ENCODE peak calls at places on chromosomes 11 and 22, in eight cellular contexts. One of them, this sample, is unnamed.

GRCh38 chr22:50045211-50046018 is 12.7 kb downstream of the TTLL8 start:
- DNase-seq in substantia nigra: no peak
- DNase-seq in stimulated activated CD8-positive, alpha-beta memory T cell treated with anti-CD3 and anti-CD28 coated beads, Interleukin-15, amount 100 ng/mL, for 4 hours: no peak
- DNase-seq in OCI-M1: no peak
- DNase-seq in nucleus accumbens: no peak
- DNase-seq in tibial artery: no peak
- DNase-seq in T-helper 9 cell: no peak
- DNase-seq in activated CD8-positive, alpha-beta memory T cell treated with anti-CD3 and anti-CD28 coated beads for 24 hours: no peak
- DNase-seq in this sample: no peak

GRCh38 chr22:26852176-26852575 is 194.8 kb downstream of the MIAT start:
- DNase-seq in substantia nigra: no peak
- DNase-seq in stimulated activated CD8-positive, alpha-beta memory T cell treated with anti-CD3 and anti-CD28 coated beads, Interleukin-15, amount 100 ng/mL, for 4 hours: no peak
- DNase-seq in OCI-M1: peak; percentile 63
- DNase-seq in nucleus accumbens: no peak
- DNase-seq in tibial artery: no peak
- DNase-seq in T-helper 9 cell: no peak
- DNase-seq in activated CD8-positive, alpha-beta memory T cell treated with anti-CD3 and anti-CD28 coated beads for 24 hours: no peak
- DNase-seq in this sample: no peak

GRCh38 chr11:74319139-74319538 is 7.7 kb upstream of the P4HA3 start:
- DNase-seq in substantia nigra: no peak
- DNase-seq in stimulated activated CD8-positive, alpha-beta memory T cell treated with anti-CD3 and anti-CD28 coated beads, Interleukin-15, amount 100 ng/mL, for 4 hours: no peak
- DNase-seq in OCI-M1: no peak
- DNase-seq in nucleus accumbens: no peak
- DNase-seq in tibial artery: no peak
- DNase-seq in T-helper 9 cell: no peak
- DNase-seq in activated CD8-positive, alpha-beta memory T cell treated with anti-CD3 and anti-CD28 coated beads for 24 hours: no peak
- DNase-seq in this sample: peak; percentile 52

GRCh38 chr22:48740731-48741405 is 1086.8 kb downstream of the BRD1 start:
- DNase-seq in substantia nigra: no peak
- DNase-seq in stimulated activated CD8-positive, alpha-beta memory T cell treated with anti-CD3 and anti-CD28 coated beads, Interleukin-15, amount 100 ng/mL, for 4 hours: no peak
- DNase-seq in OCI-M1: no peak
- DNase-seq in nucleus accumbens: no peak
- DNase-seq in tibial artery: peak; percentile 52
- DNase-seq in T-helper 9 cell: no peak
- DNase-seq in activated CD8-positive, alpha-beta memory T cell treated with anti-CD3 and anti-CD28 coated beads for 24 hours: no peak
- DNase-seq in this sample: no peak

GRCh38 chr11:61586792-61587430 is 6.0 kb upstream of the SYT7 start:
- DNase-seq in substantia nigra: no peak
- DNase-seq in stimulated activated CD8-positive, alpha-beta memory T cell treated with anti-CD3 and anti-CD28 coated beads, Interleukin-15, amount 100 ng/mL, for 4 hours: no peak
- DNase-seq in OCI-M1: peak; percentile 19
- DNase-seq in nucleus accumbens: no peak
- DNase-seq in tibial artery: no peak
- DNase-seq in T-helper 9 cell: no peak
- DNase-seq in activated CD8-positive, alpha-beta memory T cell treated with anti-CD3 and anti-CD28 coated beads for 24 hours: no peak
- DNase-seq in this sample: no peak

GRCh38 chr22:36435516-36436415 is 45.7 kb downstream of the TXN2 start:
- DNase-seq in substantia nigra: no peak
- DNase-seq in stimulated activated CD8-positive, alpha-beta memory T cell treated with anti-CD3 and anti-CD28 coated beads, Interleukin-15, amount 100 ng/mL, for 4 hours: peak; percentile 61
- DNase-seq in OCI-M1: no peak
- DNase-seq in nucleus accumbens: no peak
- DNase-seq in tibial artery: no peak
- DNase-seq in T-helper 9 cell: peak; percentile 67
- DNase-seq in activated CD8-positive, alpha-beta memory T cell treated with anti-CD3 and anti-CD28 coated beads for 24 hours: peak; percentile 83
- DNase-seq in this sample: no peak

GRCh38 chr11:76062733-76063132 is 143.6 kb downstream of the WNT11 start:
- DNase-seq in substantia nigra: no peak
- DNase-seq in stimulated activated CD8-positive, alpha-beta memory T cell treated with anti-CD3 and anti-CD28 coated beads, Interleukin-15, amount 100 ng/mL, for 4 hours: no peak
- DNase-seq in OCI-M1: no peak
- DNase-seq in nucleus accumbens: no peak
- DNase-seq in tibial artery: no peak
- DNase-seq in T-helper 9 cell: no peak
- DNase-seq in activated CD8-positive, alpha-beta memory T cell treated with anti-CD3 and anti-CD28 coated beads for 24 hours: no peak
- DNase-seq in this sample: no peak

GRCh38 chr11:93389737-93390136 is 59.2 kb downstream of the DEUP1 start:
- DNase-seq in substantia nigra: no peak
- DNase-seq in stimulated activated CD8-positive, alpha-beta memory T cell treated with anti-CD3 and anti-CD28 coated beads, Interleukin-15, amount 100 ng/mL, for 4 hours: no peak
- DNase-seq in OCI-M1: no peak
- DNase-seq in nucleus accumbens: no peak
- DNase-seq in tibial artery: no peak
- DNase-seq in T-helper 9 cell: no peak
- DNase-seq in activated CD8-positive, alpha-beta memory T cell treated with anti-CD3 and anti-CD28 coated beads for 24 hours: no peak
- DNase-seq in this sample: no peak

GRCh38 chr11:103862827-103863213 is 173.6 kb upstream of the DDI1 start:
- DNase-seq in substantia nigra: no peak
- DNase-seq in stimulated activated CD8-positive, alpha-beta memory T cell treated with anti-CD3 and anti-CD28 coated beads, Interleukin-15, amount 100 ng/mL, for 4 hours: no peak
- DNase-seq in OCI-M1: peak; percentile 9
- DNase-seq in nucleus accumbens: no peak
- DNase-seq in tibial artery: no peak
- DNase-seq in T-helper 9 cell: no peak
- DNase-seq in activated CD8-positive, alpha-beta memory T cell treated with anti-CD3 and anti-CD28 coated beads for 24 hours: no peak
- DNase-seq in this sample: no peak

GRCh38 chr11:32148824-32149223 is 58.0 kb downstream of the RCN1 start:
- DNase-seq in substantia nigra: no peak
- DNase-seq in stimulated activated CD8-positive, alpha-beta memory T cell treated with anti-CD3 and anti-CD28 coated beads, Interleukin-15, amount 100 ng/mL, for 4 hours: no peak
- DNase-seq in OCI-M1: peak; percentile 13
- DNase-seq in nucleus accumbens: no peak
- DNase-seq in tibial artery: no peak
- DNase-seq in T-helper 9 cell: no peak
- DNase-seq in activated CD8-positive, alpha-beta memory T cell treated with anti-CD3 and anti-CD28 coated beads for 24 hours: no peak
- DNase-seq in this sample: no peak

GRCh38 chr11:94753630-94754029 is 14.5 kb upstream of the AMOTL1 start:
- DNase-seq in substantia nigra: no peak
- DNase-seq in stimulated activated CD8-positive, alpha-beta memory T cell treated with anti-CD3 and anti-CD28 coated beads, Interleukin-15, amount 100 ng/mL, for 4 hours: no peak
- DNase-seq in OCI-M1: no peak
- DNase-seq in nucleus accumbens: no peak
- DNase-seq in tibial artery: no peak
- DNase-seq in T-helper 9 cell: no peak
- DNase-seq in activated CD8-positive, alpha-beta memory T cell treated with anti-CD3 and anti-CD28 coated beads for 24 hours: no peak
- DNase-seq in this sample: no peak

GRCh38 chr22:19373450-19373849 is 58.1 kb downstream of the HIRA start:
- DNase-seq in substantia nigra: no peak
- DNase-seq in stimulated activated CD8-positive, alpha-beta memory T cell treated with anti-CD3 and anti-CD28 coated beads, Interleukin-15, amount 100 ng/mL, for 4 hours: no peak
- DNase-seq in OCI-M1: no peak
- DNase-seq in nucleus accumbens: no peak
- DNase-seq in tibial artery: no peak
- DNase-seq in T-helper 9 cell: no peak
- DNase-seq in activated CD8-positive, alpha-beta memory T cell treated with anti-CD3 and anti-CD28 coated beads for 24 hours: no peak
- DNase-seq in this sample: no peak

GRCh38 chr11:113286509-113287497 is 27.6 kb upstream of the TTC12 start:
- DNase-seq in substantia nigra: no peak
- DNase-seq in stimulated activated CD8-positive, alpha-beta memory T cell treated with anti-CD3 and anti-CD28 coated beads, Interleukin-15, amount 100 ng/mL, for 4 hours: no peak
- DNase-seq in OCI-M1: no peak
- DNase-seq in nucleus accumbens: no peak
- DNase-seq in tibial artery: no peak
- DNase-seq in T-helper 9 cell: no peak
- DNase-seq in activated CD8-positive, alpha-beta memory T cell treated with anti-CD3 and anti-CD28 coated beads for 24 hours: no peak
- DNase-seq in this sample: no peak

GRCh38 chr22:35192121-35192918 is 65.0 kb upstream of the HMGXB4 start:
- DNase-seq in substantia nigra: no peak
- DNase-seq in stimulated activated CD8-positive, alpha-beta memory T cell treated with anti-CD3 and anti-CD28 coated beads, Interleukin-15, amount 100 ng/mL, for 4 hours: no peak
- DNase-seq in OCI-M1: no peak
- DNase-seq in nucleus accumbens: no peak
- DNase-seq in tibial artery: no peak
- DNase-seq in T-helper 9 cell: no peak
- DNase-seq in activated CD8-positive, alpha-beta memory T cell treated with anti-CD3 and anti-CD28 coated beads for 24 hours: no peak
- DNase-seq in this sample: no peak

GRCh38 chr22:25137577-25138525 is 61.8 kb upstream of the CRYBB3 start:
- DNase-seq in substantia nigra: no peak
- DNase-seq in stimulated activated CD8-positive, alpha-beta memory T cell treated with anti-CD3 and anti-CD28 coated beads, Interleukin-15, amount 100 ng/mL, for 4 hours: no peak
- DNase-seq in OCI-M1: peak; percentile 31
- DNase-seq in nucleus accumbens: no peak
- DNase-seq in tibial artery: no peak
- DNase-seq in T-helper 9 cell: no peak
- DNase-seq in activated CD8-positive, alpha-beta memory T cell treated with anti-CD3 and anti-CD28 coated beads for 24 hours: no peak
- DNase-seq in this sample: no peak

GRCh38 chr22:38943181-38943580 is 14.2 kb upstream of the APOBEC3A start:
- DNase-seq in substantia nigra: no peak
- DNase-seq in stimulated activated CD8-positive, alpha-beta memory T cell treated with anti-CD3 and anti-CD28 coated beads, Interleukin-15, amount 100 ng/mL, for 4 hours: no peak
- DNase-seq in OCI-M1: peak; percentile 24
- DNase-seq in nucleus accumbens: no peak
- DNase-seq in tibial artery: peak; percentile 61
- DNase-seq in T-helper 9 cell: no peak
- DNase-seq in activated CD8-positive, alpha-beta memory T cell treated with anti-CD3 and anti-CD28 coated beads for 24 hours: peak; percentile 59
- DNase-seq in this sample: no peak

GRCh38 chr11:59191899-59192298 is 20.0 kb downstream of the DTX4 start:
- DNase-seq in substantia nigra: no peak
- DNase-seq in stimulated activated CD8-positive, alpha-beta memory T cell treated with anti-CD3 and anti-CD28 coated beads, Interleukin-15, amount 100 ng/mL, for 4 hours: no peak
- DNase-seq in OCI-M1: no peak
- DNase-seq in nucleus accumbens: no peak
- DNase-seq in tibial artery: no peak
- DNase-seq in T-helper 9 cell: no peak
- DNase-seq in activated CD8-positive, alpha-beta memory T cell treated with anti-CD3 and anti-CD28 coated beads for 24 hours: no peak
- DNase-seq in this sample: no peak

GRCh38 chr22:49210606-49211005 is 617.1 kb downstream of the BRD1 start:
- DNase-seq in substantia nigra: no peak
- DNase-seq in stimulated activated CD8-positive, alpha-beta memory T cell treated with anti-CD3 and anti-CD28 coated beads, Interleukin-15, amount 100 ng/mL, for 4 hours: no peak
- DNase-seq in OCI-M1: no peak
- DNase-seq in nucleus accumbens: no peak
- DNase-seq in tibial artery: peak; percentile 40
- DNase-seq in T-helper 9 cell: no peak
- DNase-seq in activated CD8-positive, alpha-beta memory T cell treated with anti-CD3 and anti-CD28 coated beads for 24 hours: peak; percentile 28
- DNase-seq in this sample: no peak

GRCh38 chr22:48182036-48182435 is 1419.6 kb downstream of the TBC1D22A start:
- DNase-seq in substantia nigra: no peak
- DNase-seq in stimulated activated CD8-positive, alpha-beta memory T cell treated with anti-CD3 and anti-CD28 coated beads, Interleukin-15, amount 100 ng/mL, for 4 hours: no peak
- DNase-seq in OCI-M1: no peak
- DNase-seq in nucleus accumbens: no peak
- DNase-seq in tibial artery: no peak
- DNase-seq in T-helper 9 cell: no peak
- DNase-seq in activated CD8-positive, alpha-beta memory T cell treated with anti-CD3 and anti-CD28 coated beads for 24 hours: peak; percentile 32
- DNase-seq in this sample: no peak

GRCh38 chr11:14054708-14055107 is 92.2 kb downstream of the SPON1 start:
- DNase-seq in substantia nigra: no peak
- DNase-seq in stimulated activated CD8-positive, alpha-beta memory T cell treated with anti-CD3 and anti-CD28 coated beads, Interleukin-15, amount 100 ng/mL, for 4 hours: no peak
- DNase-seq in OCI-M1: no peak
- DNase-seq in nucleus accumbens: no peak
- DNase-seq in tibial artery: no peak
- DNase-seq in T-helper 9 cell: no peak
- DNase-seq in activated CD8-positive, alpha-beta memory T cell treated with anti-CD3 and anti-CD28 coated beads for 24 hours: no peak
- DNase-seq in this sample: no peak

GRCh38 chr11:116199182-116199581 is 573.6 kb downstream of the BUD13 start:
- DNase-seq in substantia nigra: no peak
- DNase-seq in stimulated activated CD8-positive, alpha-beta memory T cell treated with anti-CD3 and anti-CD28 coated beads, Interleukin-15, amount 100 ng/mL, for 4 hours: no peak
- DNase-seq in OCI-M1: no peak
- DNase-seq in nucleus accumbens: no peak
- DNase-seq in tibial artery: no peak
- DNase-seq in T-helper 9 cell: no peak
- DNase-seq in activated CD8-positive, alpha-beta memory T cell treated with anti-CD3 and anti-CD28 coated beads for 24 hours: no peak
- DNase-seq in this sample: no peak

GRCh38 chr11:130728185-130729160 is 187.8 kb downstream of the SNX19 start:
- DNase-seq in substantia nigra: no peak
- DNase-seq in stimulated activated CD8-positive, alpha-beta memory T cell treated with anti-CD3 and anti-CD28 coated beads, Interleukin-15, amount 100 ng/mL, for 4 hours: no peak
- DNase-seq in OCI-M1: no peak
- DNase-seq in nucleus accumbens: no peak
- DNase-seq in tibial artery: no peak
- DNase-seq in T-helper 9 cell: no peak
- DNase-seq in activated CD8-positive, alpha-beta memory T cell treated with anti-CD3 and anti-CD28 coated beads for 24 hours: no peak
- DNase-seq in this sample: no peak

GRCh38 chr11:78230161-78230877 is 41.6 kb downstream of the USP35 start:
- DNase-seq in substantia nigra: no peak
- DNase-seq in stimulated activated CD8-positive, alpha-beta memory T cell treated with anti-CD3 and anti-CD28 coated beads, Interleukin-15, amount 100 ng/mL, for 4 hours: no peak
- DNase-seq in OCI-M1: peak; percentile 96
- DNase-seq in nucleus accumbens: no peak
- DNase-seq in tibial artery: no peak
- DNase-seq in T-helper 9 cell: no peak
- DNase-seq in activated CD8-positive, alpha-beta memory T cell treated with anti-CD3 and anti-CD28 coated beads for 24 hours: no peak
- DNase-seq in this sample: no peak

GRCh38 chr22:24097961-24098391 is 83.3 kb upstream of the SUSD2 start:
- DNase-seq in substantia nigra: no peak
- DNase-seq in stimulated activated CD8-positive, alpha-beta memory T cell treated with anti-CD3 and anti-CD28 coated beads, Interleukin-15, amount 100 ng/mL, for 4 hours: no peak
- DNase-seq in OCI-M1: no peak
- DNase-seq in nucleus accumbens: no peak
- DNase-seq in tibial artery: peak; percentile 40
- DNase-seq in T-helper 9 cell: no peak
- DNase-seq in activated CD8-positive, alpha-beta memory T cell treated with anti-CD3 and anti-CD28 coated beads for 24 hours: no peak
- DNase-seq in this sample: no peak

GRCh38 chr22:28829358-28830181 is 29.2 kb upstream of the XBP1 start:
- DNase-seq in substantia nigra: peak; percentile 51
- DNase-seq in stimulated activated CD8-positive, alpha-beta memory T cell treated with anti-CD3 and anti-CD28 coated beads, Interleukin-15, amount 100 ng/mL, for 4 hours: peak; percentile 43
- DNase-seq in OCI-M1: peak; percentile 89
- DNase-seq in nucleus accumbens: peak; percentile 66
- DNase-seq in tibial artery: peak; percentile 81
- DNase-seq in T-helper 9 cell: peak; percentile 68
- DNase-seq in activated CD8-positive, alpha-beta memory T cell treated with anti-CD3 and anti-CD28 coated beads for 24 hours: peak; percentile 86
- DNase-seq in this sample: peak; percentile 33

GRCh38 chr11:27471588-27472397 is 797 bp downstream of the LGR4 start:
- DNase-seq in substantia nigra: peak; percentile 62
- DNase-seq in stimulated activated CD8-positive, alpha-beta memory T cell treated with anti-CD3 and anti-CD28 coated beads, Interleukin-15, amount 100 ng/mL, for 4 hours: no peak
- DNase-seq in OCI-M1: peak; percentile 47
- DNase-seq in nucleus accumbens: peak; percentile 31
- DNase-seq in tibial artery: peak; percentile 69
- DNase-seq in T-helper 9 cell: peak; percentile 3
- DNase-seq in activated CD8-positive, alpha-beta memory T cell treated with anti-CD3 and anti-CD28 coated beads for 24 hours: peak; percentile 68
- DNase-seq in this sample: peak; percentile 34